ENCODE peak calls at places on chromosomes 2 and 18, in four cellular contexts. One of them, this sample, is unnamed.

GRCh38 chr2:118806797-118807667 is 40.4 kb downstream of the EN1 start:
- DNase-seq in mammary epithelial cell: no peak
- DNase-seq in OCI-LY7: no peak
- DNase-seq in kidney epithelial cell: no peak
- DNase-seq in this sample: no peak

GRCh38 chr2:174024524-174025270 is 59.5 kb upstream of the SP3 start:
- DNase-seq in OCI-LY7: no peak
- DNase-seq in mammary epithelial cell: no peak
- DNase-seq in kidney epithelial cell: no peak
- DNase-seq in this sample: no peak

GRCh38 chr2:57075226-57075625 is 891.4 kb downstream of the CCDC85A start:
- DNase-seq in kidney epithelial cell: no peak
- DNase-seq in mammary epithelial cell: peak
- DNase-seq in OCI-LY7: no peak
- DNase-seq in this sample: no peak

GRCh38 chr2:217733461-217733860 is 269.3 kb downstream of the TNS1 start:
- DNase-seq in OCI-LY7: no peak
- DNase-seq in mammary epithelial cell: no peak
- DNase-seq in kidney epithelial cell: no peak
- DNase-seq in this sample: no peak

GRCh38 chr18:79637921-79638855 is 41.4 kb upstream of the CTDP1 start:
- DNase-seq in kidney epithelial cell: no peak
- DNase-seq in OCI-LY7: no peak
- DNase-seq in mammary epithelial cell: no peak
- DNase-seq in this sample: no peak

GRCh38 chr18:62420513-62421209 is 95.6 kb downstream of the TNFRSF11A start:
- DNase-seq in OCI-LY7: no peak
- DNase-seq in mammary epithelial cell: peak
- DNase-seq in kidney epithelial cell: no peak
- DNase-seq in this sample: peak

GRCh38 chr2:20257411-20257810 is 32.5 kb upstream of the SDC1 start:
- DNase-seq in mammary epithelial cell: no peak
- DNase-seq in kidney epithelial cell: no peak
- DNase-seq in OCI-LY7: no peak
- DNase-seq in this sample: no peak

GRCh38 chr2:83615491-83615890 is 843.6 kb downstream of the SUCLG1 start:
- DNase-seq in kidney epithelial cell: no peak
- DNase-seq in mammary epithelial cell: no peak
- DNase-seq in OCI-LY7: no peak
- DNase-seq in this sample: no peak

GRCh38 chr2:117190856-117191255 is 623.6 kb upstream of the DDX18 start:
- DNase-seq in kidney epithelial cell: no peak
- DNase-seq in mammary epithelial cell: no peak
- DNase-seq in OCI-LY7: no peak
- DNase-seq in this sample: no peak

GRCh38 chr2:18387479-18388206 is 172.8 kb downstream of the RDH14 start:
- DNase-seq in mammary epithelial cell: peak
- DNase-seq in kidney epithelial cell: peak
- DNase-seq in OCI-LY7: peak
- DNase-seq in this sample: peak

GRCh38 chr2:166375205-166375735 is 474 bp downstream of the SCN9A start:
- DNase-seq in mammary epithelial cell: no peak
- DNase-seq in kidney epithelial cell: no peak
- DNase-seq in OCI-LY7: no peak
- DNase-seq in this sample: no peak

GRCh38 chr2:238860966-238861730 is 13.3 kb downstream of the TWIST2 start:
- DNase-seq in OCI-LY7: no peak
- DNase-seq in mammary epithelial cell: no peak
- DNase-seq in kidney epithelial cell: no peak
- DNase-seq in this sample: no peak

GRCh38 chr2:64447317-64448060 is 6.5 kb upstream of the LGALSL start:
- DNase-seq in kidney epithelial cell: no peak
- DNase-seq in mammary epithelial cell: peak
- DNase-seq in OCI-LY7: no peak
- DNase-seq in this sample: no peak

GRCh38 chr18:62744076-62744705 is 28.9 kb downstream of the PHLPP1 start:
- DNase-seq in kidney epithelial cell: no peak
- DNase-seq in OCI-LY7: peak
- DNase-seq in mammary epithelial cell: no peak
- DNase-seq in this sample: peak